ENCODE peak calls at places on chromosomes 2 and 18, in nine cellular contexts. S is GM12864; R is GM20000; C is cardiac muscle cell; D is LNCaP clone FGC; A is psoas muscle; Y is activated CD8-positive, alpha-beta T cell treated with anti-CD3 and anti-CD28 coated beads for 36 hours; K is sigmoid colon; L is epithelial cell of esophagus. J is an unnamed sample.

GRCh38 chr2:188884051-188884450 is 90.1 kb upstream of the COL3A1 start:
- DNase-seq in L (no peak), R (no peak), D (no peak), S (no peak), C (peak; percentile 55), A (no peak), K (no peak), Y (no peak), J (no peak)

GRCh38 chr2:43112155-43112554 is 114.3 kb downstream of the ZFP36L2 start:
- DNase-seq in R (no peak), S (no peak), K (peak; percentile 43), Y (no peak), C (no peak), L (no peak), A (no peak), D (no peak), J (no peak)

GRCh38 chr2:152646775-152647174 is 70.5 kb downstream of the PRPF40A start:
- DNase-seq in A (no peak), D (no peak), Y (no peak), S (no peak), R (no peak), L (peak; percentile 92), K (no peak), C (peak; percentile 71), J (no peak)

GRCh38 chr2:2919026-2919425 is 458.6 kb downstream of the EIPR1 start:
- DNase-seq in A (no peak), K (no peak), S (no peak), C (no peak), L (no peak), Y (no peak), R (no peak), D (no peak), J (no peak)

GRCh38 chr2:187174582-187174981 is 273.5 kb downstream of the CALCRL start:
- DNase-seq in A (no peak), D (no peak), K (no peak), L (no peak), S (no peak), R (no peak), C (peak; percentile 7), Y (no peak), J (no peak)

GRCh38 chr18:57910134-57910533 is 107.0 kb upstream of the ATP8B1 start:
- DNase-seq in A (no peak), D (no peak), Y (no peak), L (no peak), R (no peak), C (no peak), S (no peak), K (no peak), J (no peak)

GRCh38 chr2:215601990-215602721 is 166.3 kb upstream of the FN1 start:
- DNase-seq in A (no peak), K (no peak), D (no peak), R (no peak), Y (no peak), C (no peak), L (no peak), S (no peak), J (no peak)

GRCh38 chr2:171996021-171996420 is 3.7 kb upstream of the METAP1D start:
- DNase-seq in K (no peak), S (no peak), L (no peak), C (no peak), A (no peak), Y (no peak), D (no peak), R (no peak), J (no peak)

GRCh38 chr2:207933396-207934045 is 91.8 kb downstream of the PLEKHM3 start:
- DNase-seq in D (no peak), C (no peak), S (no peak), A (no peak), L (no peak), Y (no peak), K (no peak), R (no peak), J (no peak)

GRCh38 chr18:23529597-23529996 is 26.3 kb downstream of the RMC1 start:
- DNase-seq in C (no peak), L (peak; percentile 90), Y (no peak), D (no peak), S (peak; percentile 15), R (no peak), K (no peak), A (no peak), J (no peak)

GRCh38 chr18:42807852-42808251 is 307.6 kb downstream of the RIT2 start:
- DNase-seq in A (no peak), R (no peak), Y (no peak), L (no peak), S (no peak), C (no peak), K (no peak), D (no peak), J (no peak)

GRCh38 chr2:33395660-33396249 is 80.7 kb upstream of the RASGRP3 start:
- DNase-seq in L (peak; percentile 58), A (peak; percentile 58), D (no peak), S (peak; percentile 22), C (peak; percentile 79), R (peak; percentile 15), K (no peak), Y (peak; percentile 68), J (peak; percentile 71)

GRCh38 chr2:26696352-26696816 is 3.9 kb downstream of the KCNK3 start:
- DNase-seq in Y (peak; percentile 11), R (no peak), C (peak; percentile 32), A (no peak), S (no peak), K (no peak), L (peak; percentile 99), D (no peak), J (no peak)

GRCh38 chr18:3088044-3088443 is 75.1 kb upstream of the LPIN2 start:
- DNase-seq in K (no peak), A (no peak), C (no peak), R (no peak), L (no peak), Y (no peak), S (no peak), D (no peak), J (no peak)

GRCh38 chr2:1472350-1472749 is 59.1 kb downstream of the TPO start:
- DNase-seq in A (no peak), Y (no peak), K (no peak), L (no peak), S (no peak), C (no peak), D (no peak), R (no peak), J (no peak)

GRCh38 chr2:50856112-50856511 is 175.8 kb downstream of the NRXN1 start:
- DNase-seq in K (no peak), R (no peak), Y (no peak), A (no peak), D (no peak), L (no peak), S (no peak), C (peak; percentile 12), J (no peak)

GRCh38 chr18:52348209-52348608 is 8.2 kb downstream of the DCC start:
- DNase-seq in A (no peak), C (no peak), L (peak; percentile 38), Y (peak; percentile 39), D (no peak), R (no peak), K (no peak), S (no peak), J (peak; percentile 50)
- TF ChIP-seq CTCF in A (no peak), C (no peak), L (no peak), Y (no peak), D (no peak), R (peak; percentile 0), K (no peak), S (peak; percentile 56), J (peak; percentile 61)

GRCh38 chr2:68722712-68723111 is 11.9 kb upstream of the ARHGAP25 start:
- DNase-seq in Y (no peak), R (no peak), L (no peak), A (no peak), D (no peak), K (no peak), S (no peak), C (peak; percentile 11), J (no peak)
- TF ChIP-seq CTCF in Y (no peak), R (no peak), L (no peak), A (no peak), D (peak; percentile 2), K (no peak), S (peak; percentile 51), C (peak; percentile 22), J (peak; percentile 53)

GRCh38 chr18:47263197-47263827 is 11.9 kb upstream of the SKOR2 start:
- DNase-seq in C (no peak), S (no peak), A (no peak), L (no peak), K (no peak), D (no peak), Y (no peak), R (no peak), J (peak; percentile 46)
- TF ChIP-seq CTCF in C (peak; percentile 25), S (no peak), A (no peak), L (no peak), K (no peak), D (no peak), Y (no peak), R (no peak), J (peak; percentile 63)

GRCh38 chr2:7032371-7032770 is 115.2 kb downstream of the RNF144A start:
- DNase-seq in S (no peak), R (no peak), K (peak; percentile 51), D (no peak), L (no peak), Y (no peak), A (no peak), C (no peak), J (no peak)

GRCh38 chr2:7033136-7033960 is 116.1 kb downstream of the RNF144A start:
- DNase-seq in S (no peak), A (no peak), D (no peak), Y (no peak), L (no peak), R (no peak), K (peak; percentile 46), C (no peak), J (no peak)

GRCh38 chr2:7029291-7030059 is 112.3 kb downstream of the RNF144A start:
- DNase-seq in S (no peak), D (no peak), A (no peak), R (no peak), L (no peak), Y (no peak), K (peak; percentile 59), C (no peak), J (no peak)

GRCh38 chr2:7030810-7031209 is 113.6 kb downstream of the RNF144A start:
- DNase-seq in Y (no peak), R (no peak), L (no peak), S (no peak), D (no peak), A (no peak), K (peak; percentile 33), C (no peak), J (no peak)

DNA sequence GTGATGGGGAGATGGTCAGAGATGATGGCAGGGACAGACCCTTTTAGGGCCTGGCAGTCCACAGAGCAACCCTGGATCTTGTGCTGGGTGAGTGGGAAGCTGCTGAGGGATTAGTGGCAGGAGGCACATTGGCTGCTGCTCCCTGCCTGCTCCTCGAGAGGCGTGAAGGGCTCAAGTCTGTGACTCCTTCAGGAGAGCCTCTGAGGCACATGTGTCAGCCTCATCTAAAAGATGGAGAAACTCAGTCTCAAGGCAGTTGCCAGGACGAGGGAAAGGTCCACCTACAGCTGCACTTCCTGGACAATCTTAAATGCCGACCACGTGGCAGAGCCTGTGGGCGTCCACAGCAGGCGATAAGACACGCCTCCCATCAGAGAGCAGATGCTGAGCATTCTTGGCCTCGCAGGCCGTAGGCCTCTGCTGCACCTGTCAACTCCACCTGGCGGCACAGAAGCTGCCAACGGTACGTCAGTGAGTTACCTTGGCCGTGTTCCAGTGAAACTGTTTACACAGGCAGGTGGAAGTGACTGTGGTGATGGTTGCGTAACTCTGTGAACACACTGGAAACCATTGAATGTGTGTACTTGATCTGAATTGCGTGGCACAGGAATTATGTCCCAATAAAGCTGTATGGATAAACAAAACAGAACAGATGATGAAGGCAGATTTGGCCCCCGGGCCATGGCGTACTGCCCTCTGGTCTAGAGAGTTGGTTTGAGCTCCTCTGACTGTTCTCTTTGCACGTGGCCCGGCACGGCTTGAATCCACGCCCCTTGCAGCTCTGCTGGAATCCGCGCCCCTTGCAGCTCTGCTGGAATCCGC is 114.4 kb downstream of the RNF144A start:
- DNase-seq in D (peak; percentile 100), C (peak; percentile 71), L (peak; percentile 55), A (peak; percentile 79), K (peak; percentile 68), R (no peak), S (no peak), Y (peak; percentile 13), J (peak; percentile 58)
- TF ChIP-seq CTCF in D (peak; percentile 52), C (no peak), L (no peak), A (no peak), K (no peak), R (no peak), S (no peak), Y (no peak), J (no peak)

J was measured in WERI-Rb-1.